ENCODE peak calls at places on chromosomes 3 and 15, in eight cellular contexts. K, R, J, F, M, I, N and V are unnamed samples.

GRCh38 chr3:183527421-183527979 is 28.0 kb downstream of the KLHL6 start:
- DNase-seq in N (no peak), I (no peak), M (peak), K (no peak), J (no peak), F (no peak), R (no peak), V (no peak)

GRCh38 chr3:132907293-132907692 is 130.9 kb upstream of the TMEM108 start:
- DNase-seq in I (no peak), R (no peak), M (no peak), N (no peak), J (no peak), F (no peak), K (no peak), V (no peak)

GRCh38 chr3:127675651-127676391 is 3.1 kb downstream of the ABTB1 start:
- DNase-seq in J (peak), K (no peak), I (no peak), M (no peak), F (peak), N (no peak), R (no peak), V (peak)

GRCh38 chr15:85773249-85773648 is 21.5 kb downstream of the KLHL25 start:
- DNase-seq in M (no peak), I (no peak), J (no peak), F (no peak), N (no peak), R (no peak), K (no peak), V (no peak)

GRCh38 chr3:95097493-95097892 is 1034.6 kb downstream of the NSUN3 start:
- DNase-seq in M (peak), J (no peak), K (peak), F (no peak), I (no peak), N (no peak), R (no peak), V (no peak)

GRCh38 chr3:51360806-51361205 is 24.3 kb upstream of the MANF start:
- DNase-seq in M (no peak), N (no peak), R (no peak), K (no peak), F (no peak), J (no peak), I (no peak), V (no peak)

GRCh38 chr3:158352551-158352950 is 218.4 kb upstream of the MLF1 start:
- DNase-seq in I (no peak), R (no peak), M (peak), J (no peak), F (no peak), N (no peak), K (no peak), V (peak)

GRCh38 chr15:59940928-59941327 is 63.2 kb upstream of the FOXB1 start:
- DNase-seq in J (no peak), I (no peak), R (no peak), K (no peak), M (no peak), F (no peak), N (no peak), V (no peak)

GRCh38 chr15:47496343-47497185 is 220.7 kb upstream of the SEMA6D start:
- DNase-seq in N (no peak), R (no peak), I (no peak), K (no peak), F (no peak), M (no peak), J (no peak), V (no peak)

GRCh38 chr3:70360985-70361384 is 48.5 kb upstream of the MDFIC2 start:
- DNase-seq in J (no peak), N (no peak), I (no peak), K (no peak), F (no peak), M (no peak), R (no peak), V (no peak)

GRCh38 chr15:85527907-85528306 is 147.5 kb downstream of the AKAP13 start:
- DNase-seq in F (no peak), R (no peak), M (no peak), J (no peak), I (peak), K (peak), N (no peak), V (peak)

GRCh38 chr15:20349774-20350498 is 191.7 kb downstream of the GOLGA6L6 start:
- DNase-seq in J (peak), M (peak), R (no peak), F (peak), N (no peak), K (no peak), I (no peak), V (no peak)

GRCh38 chr3:191131305-191131704 is 67.7 kb upstream of the OSTN start:
- DNase-seq in F (no peak), R (no peak), K (no peak), J (no peak), N (no peak), M (no peak), I (no peak), V (no peak)